ENCODE peak calls at places on chromosomes 3 and 15, in ten cellular contexts. C is activated T-helper 2 cell treated with anti-CD3 and anti-CD28 coated beads, Interferon-gamma antibody, Interleukin-2, Interleukin-4, amounts not matched to agents 10 μg/mL and 5 μg/mL and 100 μg/mL, durations not matched to agents 14 hours and 24 hours and 36 hours; I is A172; L is A673; Q is NCI-H460; M is activated CD8-positive, alpha-beta memory T cell treated with anti-CD3 and anti-CD28 coated beads, Interleukin-2, amount 50 U/mL, for 48 hours; P is NCI-H1105; W is stimulated activated CD4-positive, alpha-beta T cell treated with anti-CD3 and anti-CD28 coated beads, Interleukin-15, amount 100 ng/mL, for 48 hours; A is heart right ventricle; J is activated naive CD4-positive, alpha-beta T cell treated with anti-CD3 and anti-CD28 coated beads for 36 hours. V is an unnamed sample.
A peak's percentile ranks its signal among the peaks of the same experiment; 100 is the strongest.

GRCh38 chr3:14366233-14366632 is 36.2 kb upstream of the SLC6A6 start:
- DNase-seq in C (no peak), I (no peak), L (no peak), Q (no peak), M (no peak), P (no peak), W (no peak), A (no peak), J (no peak), V (no peak)

GRCh38 chr15:32651229-32651837 is 9.8 kb downstream of the SCG5 start:
- DNase-seq in C (peak; percentile 30), I (peak; percentile 59), L (peak; percentile 74), Q (peak; percentile 53), M (peak; percentile 66), P (no peak), W (peak; percentile 40), A (peak; percentile 10), J (peak; percentile 61), V (peak; percentile 9)

GRCh38 chr3:101936419-101937331 is 87.4 kb downstream of the NFKBIZ start:
- DNase-seq in C (peak; percentile 18), I (peak; percentile 83), L (peak; percentile 81), Q (peak; percentile 14), M (peak; percentile 55), P (no peak), W (no peak), A (no peak), J (peak; percentile 33), V (no peak)

GRCh38 chr3:52281980-52282801 is 3.7 kb upstream of the WDR82 start:
- DNase-seq in C (no peak), I (peak; percentile 57), L (no peak), Q (no peak), M (peak; percentile 49), P (no peak), W (no peak), A (no peak), J (peak; percentile 58), V (no peak)

GRCh38 chr15:101139986-101140696 is 111.7 kb downstream of the CHSY1 start:
- DNase-seq in C (no peak), I (no peak), L (no peak), Q (no peak), M (no peak), P (no peak), W (no peak), A (no peak), J (no peak), V (no peak)

GRCh38 chr15:74529911-74530310 is 11.1 kb upstream of the ARID3B start:
- DNase-seq in C (no peak), I (peak; percentile 21), L (no peak), Q (no peak), M (no peak), P (no peak), W (no peak), A (no peak), J (no peak), V (no peak)

GRCh38 chr3:57544181-57545125 is at the start of gene DNAH12:
- DNase-seq in C (no peak), I (no peak), L (peak; percentile 4), Q (no peak), M (peak; percentile 59), P (peak; percentile 78), W (no peak), A (no peak), J (peak; percentile 31), V (no peak)

GRCh38 chr3:172280406-172281051 is 167.7 kb downstream of the GHSR start:
- DNase-seq in C (no peak), I (peak; percentile 80), L (peak; percentile 36), Q (no peak), M (no peak), P (no peak), W (no peak), A (no peak), J (no peak), V (no peak)

GRCh38 chr15:38651328-38652038 is 86.9 kb upstream of the RASGRP1 start:
- DNase-seq in C (peak; percentile 56), I (no peak), L (no peak), Q (no peak), M (no peak), P (no peak), W (no peak), A (no peak), J (peak; percentile 64), V (no peak)

GRCh38 chr3:175989161-175989560 is 1130.0 kb downstream of the NAALADL2 start:
- DNase-seq in C (no peak), I (no peak), L (no peak), Q (no peak), M (no peak), P (no peak), W (no peak), A (no peak), J (no peak), V (no peak)

GRCh38 chr3:15634671-15635661 is 33.4 kb downstream of the BTD start:
- DNase-seq in C (no peak), I (peak; percentile 82), L (peak; percentile 46), Q (no peak), M (no peak), P (no peak), W (no peak), A (no peak), J (no peak), V (peak; percentile 61)

GRCh38 chr3:156317457-156317856 is 197.1 kb downstream of the KCNAB1 start:
- DNase-seq in C (no peak), I (peak; percentile 87), L (peak; percentile 91), Q (no peak), M (no peak), P (no peak), W (no peak), A (no peak), J (no peak), V (no peak)

GRCh38 chr3:132317229-132317948 is at the start of gene ACP3:
- DNase-seq in C (no peak), I (peak; percentile 38), L (peak; percentile 91), Q (no peak), M (no peak), P (peak; percentile 80), W (no peak), A (peak; percentile 34), J (no peak), V (no peak)

GRCh38 chr3:52787246-52787645 is 7.3 kb upstream of the ITIH3 start:
- DNase-seq in C (no peak), I (no peak), L (no peak), Q (no peak), M (no peak), P (no peak), W (no peak), A (no peak), J (no peak), V (no peak)